ENCODE peak calls at places on chromosomes 4 and X, in six cellular contexts. W is GM10248, S is heart right ventricle, I is IMR-90, C is M059J, J is NCI-H345. X is an unnamed sample.

GRCh38 chr4:1448589-1449420 is 42.6 kb upstream of the NKX1-1 start:
- DNase-seq in W (no peak), S (no peak), I (no peak), C (no peak), J (no peak), X (no peak)

GRCh38 chr4:2866160-2866861 is 22.7 kb downstream of the ADD1 start:
- DNase-seq in W (no peak), S (no peak), I (no peak), C (no peak), J (no peak), X (no peak)

GRCh38 chr4:14234330-14234729 is 606.8 kb upstream of the BOD1L1 start:
- DNase-seq in W (no peak), S (no peak), I (no peak), C (peak; percentile 4), J (no peak), X (no peak)

GRCh38 chr4:16573744-16574143 is 324.7 kb downstream of the LDB2 start:
- DNase-seq in W (no peak), S (peak; percentile 61), I (peak; percentile 83), C (peak; percentile 95), J (no peak), X (peak; percentile 87)

GRCh38 chr4:173990879-173991231 is 292.6 kb downstream of the FBXO8 start:
- DNase-seq in W (no peak), S (peak; percentile 72), I (no peak), C (no peak), J (no peak), X (no peak)

GRCh38 chr4:132866616-132867015 is 282.5 kb upstream of the PCDH10 start:
- DNase-seq in W (no peak), S (no peak), I (no peak), C (no peak), J (no peak), X (no peak)

GRCh38 chrX:153791104-153791852 is 2.9 kb downstream of the IDH3G start:
- DNase-seq in W (no peak), S (no peak), I (no peak), C (no peak), J (no peak), X (no peak)

GRCh38 chr4:129532573-129532972 is 436.6 kb downstream of the C4orf33 start:
- DNase-seq in W (no peak), S (no peak), I (no peak), C (no peak), J (no peak), X (no peak)

GRCh38 chr4:15778191-15778741 is at the start of gene CD38:
- DNase-seq in W (peak; percentile 78), S (peak; percentile 15), I (no peak), C (peak; percentile 24), J (no peak), X (no peak)

GRCh38 chr4:165873298-165874071 is 448 bp downstream of the TLL1 start:
- DNase-seq in W (peak; percentile 26), S (peak; percentile 13), I (no peak), C (peak; percentile 51), J (peak; percentile 27), X (no peak)

GRCh38 chr4:4762909-4763814 is 96.3 kb upstream of the MSX1 start:
- DNase-seq in W (peak; percentile 81), S (no peak), I (peak; percentile 59), C (peak; percentile 50), J (no peak), X (no peak)